ENCODE peak calls at places on chromosomes 7 and 10, in ten cellular contexts. Q is stimulated activated CD8-positive, alpha-beta memory T cell treated with anti-CD3 and anti-CD28 coated beads, Interleukin-7, amount 100 ng/mL, for 48 hours; F is T1000; T is central memory CD4-positive, alpha-beta T cell; G is KG1; V is Kasumi-1; R is left colon; N is prostate gland; Y is sciatic nerve; L is NCI-H1105. K is an unnamed sample.

GRCh38 chr7:14973712-14974428 is 71.3 kb upstream of the DGKB start:
- DNase-seq in Q (no peak), F (no peak), T (no peak), G (no peak), V (no peak), R (no peak), N (no peak), Y (no peak), L (no peak), K (no peak)

GRCh38 chr10:85532821-85533220 is 833.8 kb downstream of the GRID1 start:
- DNase-seq in Q (no peak), F (no peak), T (no peak), G (no peak), V (no peak), R (no peak), N (no peak), Y (no peak), L (no peak), K (no peak)

GRCh38 chr7:142440219-142441073 is 182.6 kb upstream of the PRSS58 start:
- DNase-seq in Q (no peak), F (peak), T (no peak), G (no peak), V (no peak), R (no peak), N (no peak), Y (no peak), L (no peak), K (peak)

GRCh38 chr10:30939643-30940042 is 92.0 kb downstream of the ZNF438 start:
- DNase-seq in Q (no peak), F (no peak), T (no peak), G (no peak), V (no peak), R (no peak), N (no peak), Y (no peak), L (no peak), K (no peak)

GRCh38 chr10:46536171-46536570 is 20.3 kb downstream of the GPRIN2 start:
- DNase-seq in Q (no peak), F (no peak), T (no peak), G (no peak), V (no peak), R (peak), N (no peak), Y (peak), L (no peak), K (no peak)

GRCh38 chr10:34581871-34582532 is 233.1 kb downstream of the PARD3 start:
- DNase-seq in Q (no peak), F (no peak), T (no peak), G (no peak), V (no peak), R (no peak), N (no peak), Y (no peak), L (no peak), K (peak)

GRCh38 chr10:15144788-15145187 is 23.7 kb downstream of the NMT2 start:
- DNase-seq in Q (no peak), F (no peak), T (no peak), G (no peak), V (no peak), R (no peak), N (no peak), Y (no peak), L (no peak), K (peak)

GRCh38 chr7:113694149-113694548 is 224.7 kb downstream of the PPP1R3A start:
- DNase-seq in Q (no peak), F (no peak), T (no peak), G (no peak), V (no peak), R (no peak), N (no peak), Y (no peak), L (no peak), K (no peak)

GRCh38 chr10:132790934-132791829 is 5.2 kb upstream of the NKX6-2 start:
- DNase-seq in Q (no peak), F (no peak), T (no peak), G (no peak), V (no peak), R (no peak), N (no peak), Y (no peak), L (no peak), K (no peak)

GRCh38 chr7:23106801-23107713 is 1.5 kb downstream of the KLHL7 start:
- DNase-seq in Q (no peak), F (no peak), T (no peak), G (no peak), V (no peak), R (no peak), N (no peak), Y (no peak), L (no peak), K (peak)

GRCh38 chr10:8312079-8312478 is 257.6 kb downstream of the GATA3 start:
- DNase-seq in Q (no peak), F (no peak), T (no peak), G (no peak), V (no peak), R (no peak), N (no peak), Y (no peak), L (no peak), K (no peak)

GRCh38 chr7:132504851-132505250 is 71.4 kb downstream of the PLXNA4 start:
- DNase-seq in Q (no peak), F (no peak), T (no peak), G (no peak), V (no peak), R (no peak), N (no peak), Y (no peak), L (no peak), K (no peak)

GRCh38 chr10:112082134-112082533 is 101.4 kb downstream of the GPAM start:
- DNase-seq in Q (no peak), F (no peak), T (no peak), G (no peak), V (no peak), R (no peak), N (no peak), Y (no peak), L (peak), K (no peak)

GRCh38 chr7:90629306-90629918 is 33.3 kb downstream of the CDK14 start:
- DNase-seq in Q (no peak), F (no peak), T (peak), G (peak), V (peak), R (no peak), N (peak), Y (no peak), L (no peak), K (peak)

GRCh38 chr7:155885162-155886160 is 73.2 kb upstream of the SHH start:
- DNase-seq in Q (no peak), F (peak), T (no peak), G (no peak), V (no peak), R (no peak), N (no peak), Y (peak), L (no peak), K (peak)

GRCh38 chr7:95686109-95686508 is 86.2 kb upstream of the DYNC1I1 start:
- DNase-seq in Q (no peak), F (no peak), T (no peak), G (no peak), V (peak), R (peak), N (peak), Y (no peak), L (peak), K (peak)

GRCh38 chr7:50793947-50794570 is 11.4 kb upstream of the GRB10 start:
- DNase-seq in Q (no peak), F (no peak), T (no peak), G (no peak), V (no peak), R (no peak), N (no peak), Y (no peak), L (no peak), K (no peak)

GRCh38 chr10:104472957-104473745 is 119.5 kb downstream of the CFAP58 start:
- DNase-seq in Q (no peak), F (no peak), T (no peak), G (no peak), V (no peak), R (no peak), N (peak), Y (no peak), L (no peak), K (peak)

GRCh38 chr10:104293021-104293420 is 24.0 kb downstream of the GSTO2 start:
- DNase-seq in Q (no peak), F (no peak), T (no peak), G (no peak), V (no peak), R (no peak), N (no peak), Y (no peak), L (no peak), K (peak)

GRCh38 chr10:17049195-17049594 is 80.4 kb downstream of the CUBN start:
- DNase-seq in Q (no peak), F (no peak), T (no peak), G (no peak), V (no peak), R (no peak), N (no peak), Y (no peak), L (no peak), K (no peak)

GRCh38 chr7:55622241-55622835 is 50.0 kb upstream of the VOPP1 start:
- DNase-seq in Q (no peak), F (no peak), T (no peak), G (no peak), V (no peak), R (no peak), N (no peak), Y (no peak), L (no peak), K (no peak)

K was measured in fibroblast of lung.